ENCODE peak calls at places on chromosome 15, in six cellular contexts. D is progenitor cell of endocrine pancreas; G is ascending aorta; X is CD8-positive, alpha-beta T cell; Z is thyroid gland; R is GM13977. O is an unnamed sample.

GRCh38 chr15:96351801-96352593 is 21.5 kb downstream of the NR2F2 start:
- DNase-seq in R (no peak), Z (no peak), G (no peak), X (no peak), D (no peak), O (peak)

GRCh38 chr15:70132148-70132547 is 34.4 kb upstream of the TLE3 start:
- DNase-seq in Z (no peak), G (no peak), D (no peak), R (no peak), X (no peak), O (no peak)

GRCh38 chr15:31250033-31250432 is 76.6 kb upstream of the KLF13 start:
- DNase-seq in R (no peak), Z (no peak), D (no peak), X (no peak), G (no peak), O (no peak)

GRCh38 chr15:60790641-60791040 is 311.7 kb upstream of the ICE2 start:
- DNase-seq in G (no peak), D (no peak), R (no peak), Z (no peak), X (no peak), O (no peak)

GRCh38 chr15:56792211-56792610 is 58.9 kb upstream of the ZNF280D start:
- DNase-seq in Z (no peak), X (no peak), G (no peak), R (no peak), D (no peak), O (no peak)

GRCh38 chr15:62742409-62743171 is 300.0 kb upstream of the TPM1 start:
- DNase-seq in Z (peak), R (peak), D (no peak), X (no peak), G (peak), O (peak)

GRCh38 chr15:94266000-94266399 is 34.6 kb downstream of the MCTP2 start:
- DNase-seq in R (no peak), G (no peak), D (no peak), X (no peak), Z (no peak), O (no peak)

GRCh38 chr15:89475688-89476087 is 20.7 kb downstream of the RHCG start:
- DNase-seq in D (no peak), X (no peak), G (no peak), R (no peak), Z (no peak), O (no peak)

GRCh38 chr15:79593119-79593869 is 161.2 kb downstream of the MINAR1 start:
- DNase-seq in Z (no peak), G (no peak), D (no peak), X (no peak), R (no peak), O (no peak)

GRCh38 chr15:43204016-43204901 is 16.6 kb downstream of the EPB42 start:
- DNase-seq in X (peak), R (peak), Z (peak), G (no peak), D (no peak), O (peak)

GRCh38 chr15:37289109-37289765 is 188.9 kb upstream of the MEIS2 start:
- DNase-seq in G (no peak), X (no peak), Z (no peak), R (no peak), D (no peak), O (peak)

GRCh38 chr15:51883436-51883835 is 54.0 kb downstream of the TMOD3 start:
- DNase-seq in G (no peak), Z (no peak), X (no peak), D (no peak), R (no peak), O (no peak)

GRCh38 chr15:73993211-73993994 is 1.1 kb upstream of the PML start:
- DNase-seq in X (no peak), D (no peak), R (no peak), Z (no peak), G (no peak), O (no peak)

GRCh38 chr15:100663550-100664335 is 61.4 kb downstream of the ASB7 start:
- DNase-seq in Z (no peak), G (no peak), R (no peak), X (no peak), D (no peak), O (no peak)

GRCh38 chr15:77572186-77572585 is 60.5 kb downstream of the LINGO1 start:
- DNase-seq in R (no peak), D (no peak), X (no peak), Z (no peak), G (no peak), O (no peak)

GRCh38 chr15:35953424-35953823 is 407.5 kb upstream of the DPH6 start:
- DNase-seq in D (no peak), R (no peak), X (no peak), G (no peak), Z (no peak), O (no peak)

GRCh38 chr15:29888651-29889050 is 66.4 kb upstream of the TJP1 start:
- DNase-seq in D (no peak), Z (no peak), R (no peak), X (no peak), G (no peak), O (peak)

GRCh38 chr15:40985541-40986330 is 32.5 kb downstream of the CHAC1 start:
- DNase-seq in X (no peak), D (no peak), G (peak), Z (no peak), R (no peak), O (no peak)

GRCh38 chr15:95442107-95442719 is 888.3 kb upstream of the NR2F2 start:
- DNase-seq in D (no peak), Z (no peak), X (no peak), R (no peak), G (no peak), O (no peak)

GRCh38 chr15:35281515-35281914 is 196.4 kb upstream of the NANOGP8 start:
- DNase-seq in X (no peak), R (no peak), Z (no peak), G (no peak), D (no peak), O (no peak)

GRCh38 chr15:85865070-85865684 is 70.5 kb upstream of the KLHL25 start:
- DNase-seq in G (no peak), R (peak), D (peak), Z (peak), X (no peak), O (peak)

GRCh38 chr15:94524565-94524964 is 293.2 kb downstream of the MCTP2 start:
- DNase-seq in G (no peak), X (no peak), Z (no peak), D (no peak), R (no peak), O (no peak)

GRCh38 chr15:91077029-91077428 is 23.0 kb upstream of the SV2B start:
- DNase-seq in D (no peak), X (no peak), Z (no peak), G (no peak), R (no peak), O (no peak)

GRCh38 chr15:89999676-90000174 is 1.4 kb upstream of the ZNF710 start:
- DNase-seq in X (no peak), D (no peak), R (no peak), G (no peak), Z (no peak), O (peak)

GRCh38 chr15:33104276-33104675 is 90.2 kb downstream of the FMN1 start:
- DNase-seq in R (no peak), G (no peak), Z (no peak), D (no peak), X (no peak), O (no peak)

GRCh38 chr15:51861557-51862350 is 32.3 kb downstream of the TMOD3 start:
- DNase-seq in D (no peak), Z (no peak), R (no peak), G (no peak), X (peak), O (no peak)

GRCh38 chr15:62989366-62990055 is 53.0 kb upstream of the TPM1 start:
- DNase-seq in G (no peak), X (no peak), R (no peak), D (no peak), Z (no peak), O (no peak)

GRCh38 chr15:31300981-31301686 is 25.5 kb upstream of the KLF13 start:
- DNase-seq in X (no peak), Z (no peak), D (no peak), R (peak), G (peak), O (peak)

GRCh38 chr15:65086680-65087111 is 10.2 kb downstream of the KBTBD13 start:
- DNase-seq in G (no peak), Z (no peak), D (no peak), R (no peak), X (no peak), O (no peak)
- TF ChIP-seq CTCF in G (no peak), Z (no peak), D (no peak), R (no peak), X (no peak), O (peak)

DNA sequence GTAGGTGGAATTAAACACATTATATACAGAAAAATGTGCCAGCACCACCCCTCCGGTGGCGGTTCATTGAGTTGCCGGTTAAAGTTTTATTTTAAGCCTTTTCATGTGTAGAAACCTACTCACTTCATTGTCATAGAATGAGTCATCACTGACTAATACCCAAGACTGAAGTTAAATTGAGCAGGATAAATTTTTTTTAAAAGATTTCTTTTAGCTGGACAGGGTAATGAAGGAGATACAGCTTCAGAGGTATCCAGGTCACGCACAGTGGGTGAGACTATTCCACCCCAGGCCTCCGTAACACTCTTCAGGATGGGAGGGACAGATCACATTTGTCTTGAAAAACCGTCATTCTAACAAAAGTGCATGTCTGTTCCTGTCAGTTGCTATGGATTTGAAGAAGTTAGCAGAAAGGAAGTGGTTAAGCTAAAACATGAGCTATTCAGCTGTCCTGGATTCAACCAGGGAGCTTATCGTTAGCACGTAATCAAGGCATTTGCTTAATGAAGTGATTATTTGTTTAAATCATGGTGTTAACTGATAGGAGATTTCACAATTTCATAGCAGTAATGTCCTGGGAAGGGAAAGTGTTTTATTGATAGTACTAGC is 23.3 kb downstream of the WHAMM start:
- DNase-seq in G (no peak), R (peak), X (no peak), Z (no peak), D (no peak), O (no peak)
- TF ChIP-seq CTCF in G (no peak), R (no peak), X (no peak), Z (no peak), D (no peak), O (no peak)

GRCh38 chr15:55318588-55319494 is at the start of the genes PIGB and PIGBOS1:
- DNase-seq in R (peak), G (peak), D (peak), Z (peak), X (peak), O (peak)
- TF ChIP-seq CTCF in R (no peak), G (peak), D (peak), Z (no peak), X (no peak), O (no peak)

DNA sequence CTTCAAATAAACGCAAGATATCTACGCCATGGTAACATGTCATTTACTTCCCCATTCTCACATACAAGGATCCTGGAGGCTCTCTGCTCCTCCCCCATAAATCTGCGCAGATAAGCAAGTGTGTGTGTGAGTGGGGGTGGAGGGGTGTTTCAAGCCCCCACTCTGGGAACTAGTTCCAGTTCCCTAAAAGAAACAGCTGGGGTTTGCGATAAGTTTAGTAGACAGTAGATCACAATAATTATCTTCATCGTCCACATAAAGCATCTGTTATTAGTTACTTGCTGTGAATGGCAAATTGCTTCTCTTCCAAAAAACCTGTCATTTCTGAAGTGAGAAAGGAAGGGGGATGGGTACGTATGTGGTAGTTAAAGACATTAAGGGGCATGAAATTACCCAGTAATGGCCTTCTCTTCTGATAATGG is 79.8 kb downstream of the RBPMS2 start:
- DNase-seq in R (no peak), G (no peak), Z (no peak), D (no peak), X (no peak), O (no peak)
- TF ChIP-seq CTCF in R (no peak), G (no peak), Z (no peak), D (no peak), X (no peak), O (no peak)

GRCh38 chr15:65962187-65962586 is 92.9 kb downstream of the RAB11A start:
- DNase-seq in G (no peak), Z (no peak), D (no peak), X (no peak), R (no peak), O (no peak)
- TF ChIP-seq CTCF in G (no peak), Z (no peak), D (no peak), X (no peak), R (no peak), O (no peak)

GRCh38 chr15:72503147-72503546 is 29.0 kb downstream of the ARIH1 start:
- DNase-seq in G (no peak), R (no peak), D (no peak), X (no peak), Z (no peak), O (no peak)
- TF ChIP-seq CTCF in G (no peak), R (no peak), D (no peak), X (no peak), Z (no peak), O (no peak)

O was measured in nephron progenitor cell.